ENCODE peak calls at places on chromosomes 3 and 15, in eight cellular contexts. One of them, this sample, is unnamed.

GRCh38 chr15:100042558-100042957 is 299.2 kb downstream of the ADAMTS17 start:
- DNase-seq in endothelial cell of umbilical vein: no peak
- DNase-seq in astrocyte of the spinal cord: no peak
- DNase-seq in mesenchymal stem cell: peak; percentile 61
- DNase-seq in adipocyte: no peak
- DNase-seq in GM12878: no peak
- DNase-seq in breast epithelium: no peak
- DNase-seq in HFF-Myc: no peak
- DNase-seq in this sample: peak; percentile 4

GRCh38 chr3:122409392-122409791 is 6.5 kb downstream of the WDR5B start:
- DNase-seq in endothelial cell of umbilical vein: no peak
- DNase-seq in astrocyte of the spinal cord: no peak
- DNase-seq in mesenchymal stem cell: no peak
- DNase-seq in adipocyte: no peak
- DNase-seq in GM12878: no peak
- DNase-seq in breast epithelium: no peak
- DNase-seq in HFF-Myc: no peak
- DNase-seq in this sample: no peak

GRCh38 chr3:34634939-34635338 is 836.5 kb downstream of the PDCD6IP start:
- DNase-seq in endothelial cell of umbilical vein: no peak
- DNase-seq in astrocyte of the spinal cord: no peak
- DNase-seq in mesenchymal stem cell: no peak
- DNase-seq in adipocyte: no peak
- DNase-seq in GM12878: no peak
- DNase-seq in breast epithelium: no peak
- DNase-seq in HFF-Myc: no peak
- DNase-seq in this sample: no peak

GRCh38 chr15:81886586-81886985 is 159.2 kb downstream of the MEX3B start:
- DNase-seq in endothelial cell of umbilical vein: no peak
- DNase-seq in astrocyte of the spinal cord: peak; percentile 66
- DNase-seq in mesenchymal stem cell: no peak
- DNase-seq in adipocyte: no peak
- DNase-seq in GM12878: no peak
- DNase-seq in breast epithelium: no peak
- DNase-seq in HFF-Myc: no peak
- DNase-seq in this sample: no peak

GRCh38 chr3:94896994-94897393 is 834.1 kb downstream of the NSUN3 start:
- DNase-seq in endothelial cell of umbilical vein: no peak
- DNase-seq in astrocyte of the spinal cord: no peak
- DNase-seq in mesenchymal stem cell: no peak
- DNase-seq in adipocyte: no peak
- DNase-seq in GM12878: no peak
- DNase-seq in breast epithelium: no peak
- DNase-seq in HFF-Myc: no peak
- DNase-seq in this sample: no peak

GRCh38 chr3:135159848-135160247 is 364.8 kb downstream of the EPHB1 start:
- DNase-seq in endothelial cell of umbilical vein: no peak
- DNase-seq in astrocyte of the spinal cord: no peak
- DNase-seq in mesenchymal stem cell: no peak
- DNase-seq in adipocyte: no peak
- DNase-seq in GM12878: no peak
- DNase-seq in breast epithelium: no peak
- DNase-seq in HFF-Myc: no peak
- DNase-seq in this sample: no peak

GRCh38 chr3:13581485-13582365 is 32.8 kb downstream of the FBLN2 start:
- DNase-seq in endothelial cell of umbilical vein: no peak
- DNase-seq in astrocyte of the spinal cord: peak; percentile 66
- DNase-seq in mesenchymal stem cell: no peak
- DNase-seq in adipocyte: no peak
- DNase-seq in GM12878: no peak
- DNase-seq in breast epithelium: no peak
- DNase-seq in HFF-Myc: no peak
- DNase-seq in this sample: peak; percentile 41

GRCh38 chr15:29452881-29453731 is 183.5 kb upstream of the NSMCE3 start:
- DNase-seq in endothelial cell of umbilical vein: peak; percentile 47
- DNase-seq in astrocyte of the spinal cord: no peak
- DNase-seq in mesenchymal stem cell: no peak
- DNase-seq in adipocyte: peak; percentile 22
- DNase-seq in GM12878: no peak
- DNase-seq in breast epithelium: no peak
- DNase-seq in HFF-Myc: no peak
- DNase-seq in this sample: no peak

GRCh38 chr3:119588112-119588511 is 8.8 kb downstream of the ADPRH start:
- DNase-seq in endothelial cell of umbilical vein: no peak
- DNase-seq in astrocyte of the spinal cord: no peak
- DNase-seq in mesenchymal stem cell: no peak
- DNase-seq in adipocyte: no peak
- DNase-seq in GM12878: no peak
- DNase-seq in breast epithelium: no peak
- DNase-seq in HFF-Myc: no peak
- DNase-seq in this sample: no peak

GRCh38 chr3:155872904-155873646 is 2.6 kb downstream of the GMPS start:
- DNase-seq in endothelial cell of umbilical vein: no peak
- DNase-seq in astrocyte of the spinal cord: no peak
- DNase-seq in mesenchymal stem cell: no peak
- DNase-seq in adipocyte: peak; percentile 22
- DNase-seq in GM12878: no peak
- DNase-seq in breast epithelium: no peak
- DNase-seq in HFF-Myc: no peak
- DNase-seq in this sample: no peak

GRCh38 chr3:181326637-181327223 is 337.2 kb upstream of the DNAJC19 start:
- DNase-seq in endothelial cell of umbilical vein: peak; percentile 54
- DNase-seq in astrocyte of the spinal cord: peak; percentile 46
- DNase-seq in mesenchymal stem cell: no peak
- DNase-seq in adipocyte: peak; percentile 0
- DNase-seq in GM12878: no peak
- DNase-seq in breast epithelium: no peak
- DNase-seq in HFF-Myc: no peak
- DNase-seq in this sample: no peak

GRCh38 chr15:82952156-82953081 is at the start of gene HOMER2:
- DNase-seq in endothelial cell of umbilical vein: no peak
- DNase-seq in astrocyte of the spinal cord: no peak
- DNase-seq in mesenchymal stem cell: no peak
- DNase-seq in adipocyte: peak; percentile 59
- DNase-seq in GM12878: no peak
- DNase-seq in breast epithelium: no peak
- DNase-seq in HFF-Myc: no peak
- DNase-seq in this sample: peak; percentile 37

GRCh38 chr15:82950746-82951370 is 1.7 kb downstream of the HOMER2 start:
- DNase-seq in endothelial cell of umbilical vein: no peak
- DNase-seq in astrocyte of the spinal cord: no peak
- DNase-seq in mesenchymal stem cell: no peak
- DNase-seq in adipocyte: no peak
- DNase-seq in GM12878: no peak
- DNase-seq in breast epithelium: no peak
- DNase-seq in HFF-Myc: no peak
- DNase-seq in this sample: no peak

GRCh38 chr15:82950295-82950694 is 2.2 kb downstream of the HOMER2 start:
- DNase-seq in endothelial cell of umbilical vein: no peak
- DNase-seq in astrocyte of the spinal cord: no peak
- DNase-seq in mesenchymal stem cell: no peak
- DNase-seq in adipocyte: no peak
- DNase-seq in GM12878: no peak
- DNase-seq in breast epithelium: no peak
- DNase-seq in HFF-Myc: no peak
- DNase-seq in this sample: no peak

GRCh38 chr15:82946155-82946701 is 6.3 kb downstream of the HOMER2 start:
- DNase-seq in endothelial cell of umbilical vein: no peak
- DNase-seq in astrocyte of the spinal cord: no peak
- DNase-seq in mesenchymal stem cell: no peak
- DNase-seq in adipocyte: no peak
- DNase-seq in GM12878: no peak
- DNase-seq in breast epithelium: no peak
- DNase-seq in HFF-Myc: no peak
- DNase-seq in this sample: no peak

DNA sequence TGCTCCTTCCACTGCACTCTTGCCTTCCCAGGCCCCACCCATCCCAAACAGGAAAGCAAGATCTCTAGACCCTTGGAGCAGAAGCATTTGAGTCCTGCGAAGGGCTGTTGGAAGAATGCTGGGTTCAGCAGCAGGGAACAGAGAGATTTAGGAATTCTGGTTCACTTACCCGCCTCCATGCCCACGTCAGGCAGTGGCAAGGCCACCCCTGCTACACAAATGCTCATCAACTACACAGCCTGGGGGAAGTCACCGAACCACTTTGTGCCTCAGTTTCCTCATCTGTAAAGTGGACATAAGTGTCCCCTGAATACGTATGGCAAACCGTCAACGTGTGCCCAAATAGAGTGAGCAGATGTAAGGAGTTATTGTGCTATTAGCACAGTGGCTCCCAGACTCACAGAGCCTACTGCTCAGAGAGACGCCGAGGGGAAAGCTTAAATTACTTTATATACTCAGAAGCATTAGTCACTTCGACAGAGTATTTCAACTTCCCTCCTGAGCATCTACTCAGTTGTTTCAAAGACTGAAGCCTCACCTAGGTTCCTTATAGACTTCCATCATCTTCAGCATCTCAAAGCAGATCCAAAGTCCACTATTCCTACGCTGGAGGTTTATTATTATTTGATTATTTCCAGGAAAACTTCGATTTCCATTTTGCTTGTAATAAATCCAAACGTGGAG is 906 bp downstream of the HOMER2 start:
- DNase-seq in endothelial cell of umbilical vein: no peak
- DNase-seq in astrocyte of the spinal cord: peak; percentile 19
- DNase-seq in mesenchymal stem cell: no peak
- DNase-seq in adipocyte: no peak
- DNase-seq in GM12878: no peak
- DNase-seq in breast epithelium: no peak
- DNase-seq in HFF-Myc: no peak
- DNase-seq in this sample: peak; percentile 14
- H3K4me3 ChIP-seq in endothelial cell of umbilical vein: no peak overlapping the region
- H3K4me3 ChIP-seq in astrocyte of the spinal cord: peak overlapping the region; percentile 33
- H3K4me3 ChIP-seq in mesenchymal stem cell: no peak overlapping the region
- H3K4me3 ChIP-seq in adipocyte: peak overlapping the region; percentile 74
- H3K4me3 ChIP-seq in GM12878: peak overlapping the region; percentile 4
- H3K4me3 ChIP-seq in breast epithelium: peak overlapping the region; percentile 39
- H3K4me3 ChIP-seq in HFF-Myc: peak overlapping the region; percentile 15
- H3K4me3 ChIP-seq in this sample: peak overlapping the region; percentile 46

GRCh38 chr3:112302881-112303761 is 9.1 kb upstream of the SLC9C1 start:
- DNase-seq in endothelial cell of umbilical vein: peak; percentile 25
- DNase-seq in astrocyte of the spinal cord: no peak
- DNase-seq in mesenchymal stem cell: peak; percentile 37
- DNase-seq in adipocyte: peak; percentile 28
- DNase-seq in GM12878: no peak
- DNase-seq in breast epithelium: no peak
- DNase-seq in HFF-Myc: no peak
- DNase-seq in this sample: no peak

GRCh38 chr3:112304611-112305010 is 10.6 kb upstream of the SLC9C1 start:
- DNase-seq in endothelial cell of umbilical vein: no peak
- DNase-seq in astrocyte of the spinal cord: peak; percentile 15
- DNase-seq in mesenchymal stem cell: no peak
- DNase-seq in adipocyte: peak; percentile 18
- DNase-seq in GM12878: no peak
- DNase-seq in breast epithelium: no peak
- DNase-seq in HFF-Myc: no peak
- DNase-seq in this sample: no peak

GRCh38 chr3:112306825-112307224 is 12.8 kb upstream of the SLC9C1 start:
- DNase-seq in endothelial cell of umbilical vein: no peak
- DNase-seq in astrocyte of the spinal cord: no peak
- DNase-seq in mesenchymal stem cell: no peak
- DNase-seq in adipocyte: no peak
- DNase-seq in GM12878: no peak
- DNase-seq in breast epithelium: no peak
- DNase-seq in HFF-Myc: no peak
- DNase-seq in this sample: no peak

GRCh38 chr3:112302061-112302830 is 8.2 kb upstream of the SLC9C1 start:
- DNase-seq in endothelial cell of umbilical vein: no peak
- DNase-seq in astrocyte of the spinal cord: no peak
- DNase-seq in mesenchymal stem cell: peak; percentile 43
- DNase-seq in adipocyte: peak; percentile 25
- DNase-seq in GM12878: no peak
- DNase-seq in breast epithelium: no peak
- DNase-seq in HFF-Myc: no peak
- DNase-seq in this sample: peak; percentile 6

GRCh38 chr3:112303811-112304325 is 9.9 kb upstream of the SLC9C1 start:
- DNase-seq in endothelial cell of umbilical vein: peak; percentile 53
- DNase-seq in astrocyte of the spinal cord: peak; percentile 58
- DNase-seq in mesenchymal stem cell: peak; percentile 24
- DNase-seq in adipocyte: peak; percentile 42
- DNase-seq in GM12878: no peak
- DNase-seq in breast epithelium: no peak
- DNase-seq in HFF-Myc: no peak
- DNase-seq in this sample: peak; percentile 63
- H3K4me3 ChIP-seq in endothelial cell of umbilical vein: peak overlapping the region; percentile 43
- H3K4me3 ChIP-seq in astrocyte of the spinal cord: peak overlapping the region; percentile 56
- H3K4me3 ChIP-seq in mesenchymal stem cell: no peak overlapping the region
- H3K4me3 ChIP-seq in adipocyte: peak overlapping the region; percentile 81
- H3K4me3 ChIP-seq in GM12878: peak overlapping the region; percentile 50
- H3K4me3 ChIP-seq in breast epithelium: peak overlapping the region; percentile 47
- H3K4me3 ChIP-seq in HFF-Myc: peak overlapping the region; percentile 25
- H3K4me3 ChIP-seq in this sample: peak overlapping the region; percentile 49

DNA sequence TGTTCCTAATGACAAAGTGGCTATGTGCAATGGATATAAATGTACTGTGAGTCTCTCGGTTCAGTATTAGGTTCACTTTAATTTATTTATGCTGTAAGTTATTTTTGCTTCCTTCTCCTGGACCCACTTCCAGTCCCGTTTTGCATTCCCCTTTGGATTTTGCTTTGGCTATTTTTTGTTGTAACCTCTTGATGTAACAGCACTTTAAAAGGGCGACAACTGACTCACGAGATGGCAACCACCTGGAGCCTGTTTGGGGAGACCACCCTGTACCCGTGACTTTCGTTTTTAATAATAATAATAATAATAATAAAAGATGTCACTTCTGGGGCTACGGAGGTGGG is 5.6 kb downstream of the RNU6-1 start:
- DNase-seq in endothelial cell of umbilical vein: no peak
- DNase-seq in astrocyte of the spinal cord: no peak
- DNase-seq in mesenchymal stem cell: no peak
- DNase-seq in adipocyte: no peak
- DNase-seq in GM12878: no peak
- DNase-seq in breast epithelium: no peak
- DNase-seq in HFF-Myc: no peak
- DNase-seq in this sample: no peak
- H3K4me3 ChIP-seq in endothelial cell of umbilical vein: no peak overlapping the region
- H3K4me3 ChIP-seq in astrocyte of the spinal cord: no peak overlapping the region
- H3K4me3 ChIP-seq in mesenchymal stem cell: no peak overlapping the region
- H3K4me3 ChIP-seq in adipocyte: peak overlapping the region; percentile 71
- H3K4me3 ChIP-seq in GM12878: peak overlapping the region; percentile 34
- H3K4me3 ChIP-seq in breast epithelium: peak overlapping the region; percentile 39
- H3K4me3 ChIP-seq in HFF-Myc: no peak overlapping the region
- H3K4me3 ChIP-seq in this sample: no peak overlapping the region

DNA sequence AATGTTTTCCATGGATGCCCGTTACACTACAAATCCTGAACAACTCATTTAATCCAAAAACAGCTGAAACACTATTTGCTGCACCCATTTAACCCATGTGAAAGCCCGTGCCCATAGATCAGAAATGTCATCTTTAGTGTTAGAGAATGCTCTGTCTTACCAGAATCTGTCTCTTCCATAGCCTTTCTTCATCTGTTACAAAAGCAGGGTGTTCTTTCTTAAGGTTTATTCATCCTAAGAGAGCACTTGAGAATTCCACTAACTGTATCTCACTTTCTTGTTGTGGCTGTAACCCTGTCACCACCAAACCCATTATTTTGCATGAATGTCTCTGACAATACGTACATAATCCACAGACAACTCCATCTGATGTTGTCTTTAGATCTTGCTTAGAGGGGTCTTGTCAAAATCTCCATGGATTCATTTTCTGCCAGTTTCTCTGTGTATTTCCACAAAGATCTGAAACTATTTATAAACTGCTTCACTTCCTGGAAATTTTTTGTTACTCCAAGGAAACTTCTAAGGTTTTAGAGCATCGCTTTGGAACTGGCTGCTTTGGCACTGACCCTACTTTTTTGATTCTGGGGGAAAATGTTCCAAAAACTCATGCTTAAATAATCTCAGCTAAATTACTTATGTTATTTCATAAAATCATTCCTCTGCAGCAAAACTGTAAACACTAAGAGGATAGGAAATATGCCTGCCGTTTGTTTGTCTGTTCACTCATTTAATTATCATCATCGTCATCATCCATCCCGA is 167.8 kb upstream of the CCDC54 start:
- DNase-seq in endothelial cell of umbilical vein: peak; percentile 3
- DNase-seq in astrocyte of the spinal cord: no peak
- DNase-seq in mesenchymal stem cell: peak; percentile 66
- DNase-seq in adipocyte: no peak
- DNase-seq in GM12878: no peak
- DNase-seq in breast epithelium: no peak
- DNase-seq in HFF-Myc: no peak
- DNase-seq in this sample: no peak
- H3K4me3 ChIP-seq in endothelial cell of umbilical vein: no peak overlapping the region
- H3K4me3 ChIP-seq in astrocyte of the spinal cord: no peak overlapping the region
- H3K4me3 ChIP-seq in mesenchymal stem cell: no peak overlapping the region
- H3K4me3 ChIP-seq in adipocyte: peak overlapping the region; percentile 64
- H3K4me3 ChIP-seq in GM12878: no peak overlapping the region
- H3K4me3 ChIP-seq in breast epithelium: no peak overlapping the region
- H3K4me3 ChIP-seq in HFF-Myc: no peak overlapping the region
- H3K4me3 ChIP-seq in this sample: no peak overlapping the region

This sample was measured in foreskin fibroblast.